ENCODE peak calls at places on chromosomes 7 and 10, in eight cellular contexts. One of them, this sample, is unnamed.

GRCh38 chr10:68553138-68553537 is 7.0 kb upstream of the TET1 start:
- DNase-seq in aorta: no peak
- DNase-seq in lung: no peak
- DNase-seq in right atrium auricular region: no peak
- DNase-seq in stomach: no peak
- DNase-seq in Peyer's patch: no peak
- DNase-seq in ovary: no peak
- DNase-seq in PC-3: no peak
- DNase-seq in this sample: no peak

GRCh38 chr10:132411561-132412253 is 14.7 kb downstream of the PWWP2B start:
- DNase-seq in aorta: no peak
- DNase-seq in lung: no peak
- DNase-seq in right atrium auricular region: no peak
- DNase-seq in stomach: peak; percentile 69
- DNase-seq in Peyer's patch: no peak
- DNase-seq in ovary: peak; percentile 58
- DNase-seq in PC-3: no peak
- DNase-seq in this sample: no peak

GRCh38 chr10:95716866-95717265 is 23.1 kb upstream of the TCTN3 start:
- DNase-seq in aorta: no peak
- DNase-seq in lung: no peak
- DNase-seq in right atrium auricular region: no peak
- DNase-seq in stomach: no peak
- DNase-seq in Peyer's patch: no peak
- DNase-seq in ovary: no peak
- DNase-seq in PC-3: no peak
- DNase-seq in this sample: no peak

GRCh38 chr7:4661871-4662270 is 20.2 kb upstream of the FOXK1 start:
- DNase-seq in aorta: no peak
- DNase-seq in lung: no peak
- DNase-seq in right atrium auricular region: no peak
- DNase-seq in stomach: peak; percentile 50
- DNase-seq in Peyer's patch: no peak
- DNase-seq in ovary: no peak
- DNase-seq in PC-3: peak; percentile 45
- DNase-seq in this sample: no peak

GRCh38 chr10:26755443-26755903 is 58.0 kb downstream of the PDSS1 start:
- DNase-seq in aorta: no peak
- DNase-seq in lung: no peak
- DNase-seq in right atrium auricular region: no peak
- DNase-seq in stomach: no peak
- DNase-seq in Peyer's patch: no peak
- DNase-seq in ovary: no peak
- DNase-seq in PC-3: peak; percentile 75
- DNase-seq in this sample: no peak

GRCh38 chr7:925601-926000 is 28.9 kb downstream of the ADAP1 start:
- DNase-seq in aorta: peak; percentile 64
- DNase-seq in lung: no peak
- DNase-seq in right atrium auricular region: no peak
- DNase-seq in stomach: peak; percentile 41
- DNase-seq in Peyer's patch: peak; percentile 87
- DNase-seq in ovary: peak; percentile 10
- DNase-seq in PC-3: no peak
- DNase-seq in this sample: no peak

GRCh38 chr10:33621143-33621542 is 286.7 kb upstream of the NRP1 start:
- DNase-seq in aorta: no peak
- DNase-seq in lung: no peak
- DNase-seq in right atrium auricular region: no peak
- DNase-seq in stomach: no peak
- DNase-seq in Peyer's patch: no peak
- DNase-seq in ovary: no peak
- DNase-seq in PC-3: no peak
- DNase-seq in this sample: no peak

GRCh38 chr10:91709394-91709798 is 76.5 kb upstream of the PPP1R3C start:
- DNase-seq in aorta: no peak
- DNase-seq in lung: no peak
- DNase-seq in right atrium auricular region: no peak
- DNase-seq in stomach: no peak
- DNase-seq in Peyer's patch: no peak
- DNase-seq in ovary: no peak
- DNase-seq in PC-3: peak; percentile 14
- DNase-seq in this sample: no peak

GRCh38 chr7:102306916-102307677 is 20.4 kb downstream of the SH2B2 start:
- DNase-seq in aorta: peak; percentile 75
- DNase-seq in lung: peak; percentile 45
- DNase-seq in right atrium auricular region: no peak
- DNase-seq in stomach: peak; percentile 72
- DNase-seq in Peyer's patch: peak; percentile 94
- DNase-seq in ovary: no peak
- DNase-seq in PC-3: peak; percentile 52
- DNase-seq in this sample: no peak

GRCh38 chr10:43013065-43013464 is 63.8 kb upstream of the RET start:
- DNase-seq in aorta: no peak
- DNase-seq in lung: no peak
- DNase-seq in right atrium auricular region: no peak
- DNase-seq in stomach: no peak
- DNase-seq in Peyer's patch: no peak
- DNase-seq in ovary: no peak
- DNase-seq in PC-3: no peak
- DNase-seq in this sample: no peak

DNA sequence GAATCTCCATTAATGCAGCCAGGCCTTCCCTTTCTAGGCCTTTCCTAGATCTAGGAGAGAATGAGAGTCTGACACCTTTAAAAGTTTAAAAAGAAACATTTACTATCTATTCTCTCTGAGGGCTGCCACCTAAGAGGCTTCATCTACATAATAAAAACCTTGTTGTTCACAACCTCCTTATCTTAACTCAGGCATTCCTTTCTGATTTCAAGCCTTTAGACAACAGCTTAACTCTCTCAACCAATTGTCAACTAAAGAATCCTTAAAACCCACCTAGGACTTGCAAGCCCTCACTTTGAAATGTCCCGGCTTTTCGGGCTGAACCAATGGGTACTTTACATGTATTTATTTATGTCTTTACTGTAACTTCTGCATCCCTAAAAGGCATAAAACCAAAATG is 64.3 kb upstream of the RET start:
- DNase-seq in aorta: no peak
- DNase-seq in lung: no peak
- DNase-seq in right atrium auricular region: no peak
- DNase-seq in stomach: no peak
- DNase-seq in Peyer's patch: no peak
- DNase-seq in ovary: no peak
- DNase-seq in PC-3: no peak
- DNase-seq in this sample: no peak
- H3K9me3 ChIP-seq in aorta: peaks cover 2% of the 10 kb centered on the region
- H3K9me3 ChIP-seq in lung: peaks cover 2% of the 10 kb centered on the region
- H3K9me3 ChIP-seq in right atrium auricular region: peaks cover 8% of the 10 kb centered on the region
- H3K9me3 ChIP-seq in stomach: peaks cover 8% of the 10 kb centered on the region
- H3K9me3 ChIP-seq in Peyer's patch: no peaks in the 10 kb centered on the region
- H3K9me3 ChIP-seq in ovary: no peaks in the 10 kb centered on the region
- H3K9me3 ChIP-seq in PC-3: peaks cover 3% of the 10 kb centered on the region
- H3K9me3 ChIP-seq in this sample: no peaks in the 10 kb centered on the region

GRCh38 chr7:149084407-149084806 is 6.1 kb downstream of the ZNF786 start:
- DNase-seq in aorta: no peak
- DNase-seq in lung: no peak
- DNase-seq in right atrium auricular region: no peak
- DNase-seq in stomach: no peak
- DNase-seq in Peyer's patch: no peak
- DNase-seq in ovary: no peak
- DNase-seq in PC-3: no peak
- DNase-seq in this sample: no peak
- H3K9me3 ChIP-seq in aorta: no peaks in the 10 kb centered on the region
- H3K9me3 ChIP-seq in lung: no peaks in the 10 kb centered on the region
- H3K9me3 ChIP-seq in right atrium auricular region: no peaks in the 10 kb centered on the region
- H3K9me3 ChIP-seq in stomach: no peaks in the 10 kb centered on the region
- H3K9me3 ChIP-seq in Peyer's patch: no peaks in the 10 kb centered on the region
- H3K9me3 ChIP-seq in ovary: no peaks in the 10 kb centered on the region
- H3K9me3 ChIP-seq in PC-3: no peaks in the 10 kb centered on the region
- H3K9me3 ChIP-seq in this sample: no peaks in the 10 kb centered on the region

GRCh38 chr7:155635817-155636216 is 8.6 kb upstream of the RBM33 start:
- DNase-seq in aorta: no peak
- DNase-seq in lung: no peak
- DNase-seq in right atrium auricular region: no peak
- DNase-seq in stomach: no peak
- DNase-seq in Peyer's patch: no peak
- DNase-seq in ovary: no peak
- DNase-seq in PC-3: no peak
- DNase-seq in this sample: no peak
- H3K9me3 ChIP-seq in aorta: peaks cover 11% of the 10 kb centered on the region
- H3K9me3 ChIP-seq in lung: peaks cover 2% of the 10 kb centered on the region
- H3K9me3 ChIP-seq in right atrium auricular region: no peaks in the 10 kb centered on the region
- H3K9me3 ChIP-seq in stomach: peaks cover 31% of the 10 kb centered on the region
- H3K9me3 ChIP-seq in Peyer's patch: no peaks in the 10 kb centered on the region
- H3K9me3 ChIP-seq in ovary: no peaks in the 10 kb centered on the region
- H3K9me3 ChIP-seq in PC-3: no peaks in the 10 kb centered on the region
- H3K9me3 ChIP-seq in this sample: peaks cover 12% of the 10 kb centered on the region

DNA sequence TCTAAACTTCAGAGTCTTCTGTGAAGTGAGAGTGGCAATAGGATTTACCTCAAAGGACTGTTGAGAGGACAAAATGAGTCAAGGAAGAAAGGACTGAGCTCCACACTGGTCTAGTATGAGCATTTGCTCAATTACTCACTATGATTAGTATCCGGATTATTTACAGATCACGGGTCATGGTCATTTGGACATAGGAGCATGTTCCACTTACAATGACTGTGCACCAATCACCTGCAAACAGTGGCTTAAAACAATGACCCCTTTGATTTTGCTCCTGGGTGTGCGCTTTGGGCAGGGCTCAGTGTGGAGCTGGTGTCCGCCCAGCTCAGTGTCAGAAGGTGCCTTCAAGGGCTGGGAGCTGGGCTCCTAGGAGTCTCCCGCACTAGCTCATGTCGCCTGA is 225.4 kb downstream of the TCERG1L start:
- DNase-seq in aorta: no peak
- DNase-seq in lung: no peak
- DNase-seq in right atrium auricular region: no peak
- DNase-seq in stomach: no peak
- DNase-seq in Peyer's patch: no peak
- DNase-seq in ovary: no peak
- DNase-seq in PC-3: peak; percentile 11
- DNase-seq in this sample: no peak
- H3K9me3 ChIP-seq in aorta: peaks cover 4% of the 10 kb centered on the region
- H3K9me3 ChIP-seq in lung: peaks cover 4% of the 10 kb centered on the region
- H3K9me3 ChIP-seq in right atrium auricular region: no peaks in the 10 kb centered on the region
- H3K9me3 ChIP-seq in stomach: no peaks in the 10 kb centered on the region
- H3K9me3 ChIP-seq in Peyer's patch: no peaks in the 10 kb centered on the region
- H3K9me3 ChIP-seq in ovary: no peaks in the 10 kb centered on the region
- H3K9me3 ChIP-seq in PC-3: no peaks in the 10 kb centered on the region
- H3K9me3 ChIP-seq in this sample: no peaks in the 10 kb centered on the region

GRCh38 chr7:139264220-139264619 is 33.2 kb downstream of the UBN2 start:
- DNase-seq in aorta: no peak
- DNase-seq in lung: no peak
- DNase-seq in right atrium auricular region: no peak
- DNase-seq in stomach: no peak
- DNase-seq in Peyer's patch: no peak
- DNase-seq in ovary: no peak
- DNase-seq in PC-3: no peak
- DNase-seq in this sample: no peak
- H3K9me3 ChIP-seq in aorta: no peaks in the 10 kb centered on the region
- H3K9me3 ChIP-seq in lung: no peaks in the 10 kb centered on the region
- H3K9me3 ChIP-seq in right atrium auricular region: no peaks in the 10 kb centered on the region
- H3K9me3 ChIP-seq in stomach: no peaks in the 10 kb centered on the region
- H3K9me3 ChIP-seq in Peyer's patch: no peaks in the 10 kb centered on the region
- H3K9me3 ChIP-seq in ovary: no peaks in the 10 kb centered on the region
- H3K9me3 ChIP-seq in PC-3: no peaks in the 10 kb centered on the region
- H3K9me3 ChIP-seq in this sample: no peaks in the 10 kb centered on the region

This sample was measured in T-helper 17 cell.